ENCODE peak calls at places on chromosome 10, in seven cellular contexts. N, S, D, U, M, Z and G are unnamed samples.

GRCh38 chr10:26457088-26457487 is 18.9 kb downstream of the APBB1IP start:
- DNase-seq in N (no peak), S (no peak), D (no peak), U (peak), M (no peak), Z (no peak), G (no peak)

GRCh38 chr10:70274643-70275042 is 9.2 kb downstream of the NPFFR1 start:
- DNase-seq in N (no peak), S (no peak), D (peak), U (no peak), M (peak), Z (no peak), G (no peak)

GRCh38 chr10:19832624-19833507 is 16.6 kb downstream of the PLXDC2 start:
- DNase-seq in N (no peak), S (no peak), D (no peak), U (no peak), M (no peak), Z (no peak), G (no peak)

GRCh38 chr10:122263971-122264370 is 7.1 kb upstream of the BTBD16 start:
- DNase-seq in N (no peak), S (no peak), D (peak), U (no peak), M (no peak), Z (no peak), G (peak)

GRCh38 chr10:60430017-60430416 is 40.3 kb upstream of the ANK3 start:
- DNase-seq in N (no peak), S (no peak), D (peak), U (no peak), M (no peak), Z (no peak), G (no peak)

GRCh38 chr10:62637249-62638061 is 167.1 kb upstream of the ADO start:
- DNase-seq in N (no peak), S (no peak), D (peak), U (peak), M (no peak), Z (no peak), G (peak)

GRCh38 chr10:95513008-95513589 is 48.1 kb downstream of the SORBS1 start:
- DNase-seq in N (no peak), S (no peak), D (no peak), U (no peak), M (no peak), Z (no peak), G (peak)

GRCh38 chr10:45653454-45653853 is 19.1 kb downstream of the ZFAND4 start:
- DNase-seq in N (no peak), S (no peak), D (no peak), U (no peak), M (no peak), Z (no peak), G (no peak)

GRCh38 chr10:122033224-122033926 is 44.4 kb downstream of the TACC2 start:
- DNase-seq in N (no peak), S (no peak), D (no peak), U (no peak), M (no peak), Z (no peak), G (no peak)

GRCh38 chr10:87712913-87713616 is 53.4 kb downstream of the PAPSS2 start:
- DNase-seq in N (no peak), S (no peak), D (no peak), U (no peak), M (no peak), Z (no peak), G (no peak)

GRCh38 chr10:21437770-21438382 is 87.6 kb downstream of the SKIDA1 start:
- DNase-seq in N (no peak), S (no peak), D (no peak), U (no peak), M (no peak), Z (no peak), G (no peak)

GRCh38 chr10:110387983-110388681 is 83.4 kb upstream of the SMNDC1 start:
- DNase-seq in N (peak), S (no peak), D (no peak), U (peak), M (no peak), Z (no peak), G (no peak)

GRCh38 chr10:86684305-86684704 is 16.0 kb downstream of the LDB3 start:
- DNase-seq in N (no peak), S (no peak), D (peak), U (no peak), M (peak), Z (no peak), G (no peak)

GRCh38 chr10:12487366-12487765 is 138.0 kb downstream of the CAMK1D start:
- DNase-seq in N (no peak), S (no peak), D (no peak), U (no peak), M (no peak), Z (no peak), G (no peak)

GRCh38 chr10:78626471-78626870 is 442.3 kb upstream of the ZMIZ1 start:
- DNase-seq in N (no peak), S (no peak), D (no peak), U (no peak), M (no peak), Z (no peak), G (no peak)

GRCh38 chr10:104268691-104269645 is at the start of gene GSTO2:
- DNase-seq in N (peak), S (peak), D (peak), U (peak), M (peak), Z (peak), G (no peak)
- TF ChIP-seq POLR2A in N (peak), S (peak), D (no peak), U (peak), M (peak), Z (peak), G (no peak)

GRCh38 chr10:15091418-15091817 is 2.8 kb upstream of the ACBD7 start:
- DNase-seq in N (no peak), S (no peak), D (no peak), U (no peak), M (no peak), Z (no peak), G (no peak)

GRCh38 chr10:15099886-15100285 is 2.7 kb downstream of the RPP38 start:
- DNase-seq in N (no peak), S (no peak), D (no peak), U (no peak), M (no peak), Z (no peak), G (no peak)

GRCh38 chr10:15096661-15097010 is 519 bp upstream of the RPP38 start:
- DNase-seq in N (no peak), S (no peak), D (no peak), U (no peak), M (no peak), Z (no peak), G (no peak)

GRCh38 chr10:15092855-15093408 is 4.2 kb upstream of the RPP38 start:
- DNase-seq in N (no peak), S (no peak), D (no peak), U (no peak), M (no peak), Z (no peak), G (no peak)

GRCh38 chr10:15097011-15097812 is at the start of gene RPP38:
- DNase-seq in N (peak), S (peak), D (peak), U (peak), M (peak), Z (peak), G (peak)
- TF ChIP-seq POLR2A in N (peak), S (peak), D (peak), U (peak), M (peak), Z (peak), G (peak)

GRCh38 chr10:131899695-131900349 is 986 bp upstream of the PPP2R2D start:
- DNase-seq in N (no peak), S (no peak), D (no peak), U (no peak), M (no peak), Z (no peak), G (no peak)

GRCh38 chr10:131899116-131899690 is 1.6 kb upstream of the PPP2R2D start:
- DNase-seq in N (no peak), S (no peak), D (no peak), U (no peak), M (no peak), Z (no peak), G (no peak)

GRCh38 chr10:131901181-131901829 is 497 bp downstream of the PPP2R2D start:
- DNase-seq in N (peak), S (no peak), D (peak), U (no peak), M (peak), Z (no peak), G (no peak)

GRCh38 chr10:131902211-131902610 is 1.4 kb downstream of the PPP2R2D start:
- DNase-seq in N (no peak), S (no peak), D (no peak), U (no peak), M (no peak), Z (no peak), G (no peak)

DNA sequence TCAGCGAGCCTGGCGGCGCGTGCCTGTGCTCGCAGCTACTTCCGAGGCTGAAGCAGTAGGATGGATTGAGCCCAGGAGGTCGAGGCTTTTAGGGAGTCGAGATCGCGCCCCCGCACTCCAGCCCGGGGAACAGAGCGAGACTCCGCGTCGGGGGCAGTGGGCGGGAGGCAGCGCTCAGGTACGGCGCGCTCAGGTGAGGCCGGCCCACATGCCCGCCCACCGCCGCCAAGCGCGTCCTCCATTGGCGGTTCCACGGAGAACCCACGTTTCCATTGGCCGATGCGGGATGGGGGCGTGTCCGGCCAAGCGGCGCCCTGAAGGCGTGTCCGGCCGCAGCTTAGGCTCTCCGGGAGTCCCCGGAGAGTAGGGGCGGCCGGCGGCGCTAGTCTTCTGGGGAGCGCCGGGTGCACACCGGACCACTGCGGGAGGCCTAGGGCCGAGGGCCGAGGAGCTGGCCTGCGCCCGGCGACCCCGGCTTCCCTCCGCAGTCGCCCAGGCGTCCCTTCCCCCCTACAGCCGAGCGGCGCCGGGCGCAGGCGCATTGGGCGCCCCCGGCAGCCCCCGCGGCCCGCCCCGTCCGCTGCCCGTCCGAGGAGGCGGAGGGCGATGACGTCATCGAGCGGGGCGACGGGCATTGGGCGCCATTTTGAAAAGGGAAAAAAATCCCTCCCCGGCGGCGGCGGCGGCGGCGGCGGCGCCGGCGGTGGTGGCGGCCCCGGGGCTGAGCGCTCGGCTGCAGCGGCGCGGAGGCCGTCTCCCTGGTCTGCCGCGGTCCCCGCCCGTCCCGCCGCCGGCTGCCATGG is at the start of gene PPP2R2D:
- DNase-seq in N (peak), S (peak), D (peak), U (peak), M (peak), Z (peak), G (peak)
- TF ChIP-seq POLR2A in N (no peak), S (peak), D (no peak), U (peak), M (peak), Z (peak), G (peak)

DNA sequence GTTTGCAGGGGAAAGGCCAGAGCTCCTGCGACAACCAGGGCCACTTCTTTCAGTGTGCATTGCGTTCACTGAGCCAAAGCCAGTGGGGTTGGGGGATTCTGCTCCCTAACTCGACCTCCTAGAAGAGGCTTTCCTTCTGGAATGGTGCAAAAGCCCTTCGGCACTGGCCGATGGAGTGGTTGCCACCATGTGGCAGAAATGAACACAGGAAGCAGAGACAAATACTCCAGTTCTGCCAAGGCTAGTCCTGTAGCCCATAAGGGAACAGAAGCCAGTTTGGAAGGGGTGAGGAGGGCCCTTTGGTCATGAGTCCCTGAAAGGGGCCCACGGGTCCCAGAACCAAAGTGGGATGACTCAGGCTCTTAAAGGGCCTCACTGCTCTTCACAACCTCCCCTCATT is 29.7 kb upstream of the ACSL5 start:
- DNase-seq in N (no peak), S (no peak), D (no peak), U (no peak), M (no peak), Z (no peak), G (no peak)
- TF ChIP-seq POLR2A in N (no peak), S (no peak), D (no peak), U (no peak), M (no peak), Z (no peak), G (no peak)

GRCh38 chr10:114173680-114174461 is at the start of gene CCDC186:
- DNase-seq in N (peak), S (peak), D (peak), U (peak), M (peak), Z (peak), G (peak)
- TF ChIP-seq POLR2A in N (peak), S (peak), D (peak), U (peak), M (peak), Z (peak), G (peak)